ENCODE peak calls at places on chromosome 22, in six cellular contexts. One of them, this sample, is unnamed.
A peak's percentile ranks its signal among the peaks of the same experiment; 100 is the strongest.

GRCh38 chr22:42763965-42764480 is 43.4 kb upstream of the A4GALT start:
- DNase-seq in kidney: no peak
- DNase-seq in A549: no peak
- DNase-seq in Peyer's patch: no peak
- DNase-seq in uterus: no peak
- DNase-seq in tibial artery: no peak
- DNase-seq in this sample: no peak

GRCh38 chr22:28801845-28802594 is 1.7 kb upstream of the XBP1 start:
- DNase-seq in uterus: peak; percentile 39
- DNase-seq in tibial artery: no peak
- DNase-seq in A549: no peak
- DNase-seq in Peyer's patch: no peak
- DNase-seq in kidney: peak; percentile 44
- DNase-seq in this sample: no peak

GRCh38 chr22:30892286-30892685 is 76.3 kb downstream of the MORC2 start:
- DNase-seq in kidney: peak; percentile 53
- DNase-seq in uterus: peak; percentile 9
- DNase-seq in tibial artery: peak; percentile 52
- DNase-seq in Peyer's patch: peak; percentile 34
- DNase-seq in A549: no peak
- DNase-seq in this sample: no peak

GRCh38 chr22:28373841-28374240 is 305.8 kb downstream of the TTC28 start:
- DNase-seq in tibial artery: no peak
- DNase-seq in kidney: no peak
- DNase-seq in uterus: no peak
- DNase-seq in A549: no peak
- DNase-seq in Peyer's patch: no peak
- DNase-seq in this sample: no peak

GRCh38 chr22:28414017-28414416 is 265.6 kb downstream of the TTC28 start:
- DNase-seq in tibial artery: no peak
- DNase-seq in uterus: no peak
- DNase-seq in A549: no peak
- DNase-seq in Peyer's patch: no peak
- DNase-seq in kidney: no peak
- DNase-seq in this sample: no peak

GRCh38 chr22:33796494-33796893 is 123.8 kb downstream of the LARGE1 start:
- DNase-seq in Peyer's patch: no peak
- DNase-seq in uterus: no peak
- DNase-seq in kidney: no peak
- DNase-seq in tibial artery: no peak
- DNase-seq in A549: no peak
- DNase-seq in this sample: no peak

GRCh38 chr22:35231585-35232084 is 25.7 kb upstream of the HMGXB4 start:
- DNase-seq in A549: peak; percentile 31
- DNase-seq in kidney: peak; percentile 78
- DNase-seq in tibial artery: no peak
- DNase-seq in uterus: peak; percentile 22
- DNase-seq in Peyer's patch: peak; percentile 77
- DNase-seq in this sample: peak; percentile 32

GRCh38 chr22:22877523-22878210 is 9.9 kb upstream of the IGLL5 start:
- DNase-seq in kidney: peak; percentile 87
- DNase-seq in Peyer's patch: peak; percentile 84
- DNase-seq in tibial artery: no peak
- DNase-seq in uterus: no peak
- DNase-seq in A549: peak; percentile 51
- DNase-seq in this sample: peak; percentile 78

GRCh38 chr22:37569009-37569920 is 9.0 kb downstream of the CDC42EP1 start:
- DNase-seq in Peyer's patch: peak; percentile 87
- DNase-seq in tibial artery: no peak
- DNase-seq in A549: no peak
- DNase-seq in uterus: no peak
- DNase-seq in kidney: no peak
- DNase-seq in this sample: no peak

DNA sequence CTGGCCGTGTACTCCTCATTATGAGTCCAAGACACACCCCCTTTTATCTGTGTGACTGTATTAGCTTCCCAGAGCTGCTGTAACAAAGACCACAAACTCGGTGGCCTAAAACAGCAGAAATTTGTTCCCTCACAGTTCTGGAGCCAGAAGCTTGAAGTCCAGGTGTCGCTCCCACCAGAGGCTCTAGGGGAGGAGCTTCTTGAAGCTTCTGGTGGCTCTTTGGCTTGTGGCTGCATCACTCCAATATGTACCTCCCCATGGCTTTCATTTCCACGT is 3.0 kb downstream of the PRR5 start:
- DNase-seq in tibial artery: no peak
- DNase-seq in A549: no peak
- DNase-seq in uterus: no peak
- DNase-seq in Peyer's patch: no peak
- DNase-seq in kidney: no peak
- DNase-seq in this sample: no peak
- TF ChIP-seq CTCF in tibial artery: no peak
- TF ChIP-seq CTCF in A549: no peak
- TF ChIP-seq CTCF in uterus: no peak
- TF ChIP-seq CTCF in Peyer's patch: no peak
- TF ChIP-seq CTCF in kidney: no peak
- TF ChIP-seq CTCF in this sample: no peak

DNA sequence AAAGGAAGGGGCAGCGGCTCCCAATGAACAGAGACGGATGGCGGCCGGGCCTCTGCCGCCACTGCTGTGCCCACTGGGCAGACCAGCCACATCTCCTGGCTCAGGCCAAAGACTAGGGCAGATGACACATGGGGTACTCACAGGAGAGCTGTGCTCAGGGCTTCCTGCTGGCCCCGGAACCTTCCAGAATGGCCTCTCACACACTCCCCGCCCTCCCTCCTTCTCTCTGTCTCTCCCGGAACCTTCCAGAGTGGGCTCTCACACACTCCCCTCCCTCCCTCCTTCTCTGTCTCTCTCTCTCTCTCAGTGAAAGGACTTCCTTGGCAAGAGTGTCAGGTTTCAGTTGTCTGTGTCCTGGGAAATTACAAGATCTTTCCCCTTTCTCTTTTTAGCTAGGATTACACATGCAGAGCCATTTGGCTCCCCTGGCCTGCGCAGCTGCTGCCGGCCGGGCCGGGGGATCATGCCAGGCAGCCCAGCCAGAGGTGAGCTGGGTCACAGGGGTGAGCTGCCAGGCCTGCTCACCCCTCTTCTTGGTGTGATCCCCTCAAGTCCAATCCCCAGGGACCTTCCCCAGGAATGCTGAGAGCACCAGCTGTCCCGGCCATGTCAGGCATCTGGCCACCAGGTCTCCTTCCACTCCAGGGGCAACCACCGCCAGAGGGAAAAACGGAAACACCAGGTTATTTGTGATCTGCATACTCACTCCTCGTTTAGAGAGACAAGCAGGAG is 45.3 kb upstream of the ADA2 start:
- DNase-seq in uterus: peak; percentile 37
- DNase-seq in kidney: no peak
- DNase-seq in Peyer's patch: no peak
- DNase-seq in A549: no peak
- DNase-seq in tibial artery: no peak
- DNase-seq in this sample: peak; percentile 57
- H3K4me1 ChIP-seq in uterus: no peaks in the 10 kb centered on the region
- H3K4me1 ChIP-seq in kidney: peaks cover 10% of the 10 kb centered on the region
- H3K4me1 ChIP-seq in Peyer's patch: no peaks in the 10 kb centered on the region
- H3K4me1 ChIP-seq in A549: no peaks in the 10 kb centered on the region
- H3K4me1 ChIP-seq in tibial artery: no peaks in the 10 kb centered on the region
- H3K4me1 ChIP-seq in this sample: peaks cover 20% of the 10 kb centered on the region

GRCh38 chr22:45200230-45200629 is 36.5 kb downstream of the NUP50 start:
- DNase-seq in tibial artery: no peak
- DNase-seq in Peyer's patch: no peak
- DNase-seq in uterus: no peak
- DNase-seq in A549: no peak
- DNase-seq in kidney: no peak
- DNase-seq in this sample: no peak

GRCh38 chr22:45203150-45203974 is 37.3 kb downstream of the KIAA0930 start:
- DNase-seq in kidney: no peak
- DNase-seq in A549: no peak
- DNase-seq in uterus: no peak
- DNase-seq in Peyer's patch: peak; percentile 42
- DNase-seq in tibial artery: peak; percentile 46
- DNase-seq in this sample: no peak

GRCh38 chr22:45202333-45203149 is 38.2 kb downstream of the KIAA0930 start:
- DNase-seq in kidney: peak; percentile 77
- DNase-seq in Peyer's patch: peak; percentile 41
- DNase-seq in A549: no peak
- DNase-seq in uterus: no peak
- DNase-seq in tibial artery: no peak
- DNase-seq in this sample: no peak

GRCh38 chr22:45200862-45201511 is 37.3 kb downstream of the NUP50 start:
- DNase-seq in A549: no peak
- DNase-seq in Peyer's patch: no peak
- DNase-seq in kidney: no peak
- DNase-seq in tibial artery: no peak
- DNase-seq in uterus: no peak
- DNase-seq in this sample: no peak

GRCh38 chr22:45201678-45202332 is 38.1 kb downstream of the NUP50 start:
- DNase-seq in tibial artery: no peak
- DNase-seq in Peyer's patch: no peak
- DNase-seq in kidney: no peak
- DNase-seq in A549: no peak
- DNase-seq in uterus: no peak
- DNase-seq in this sample: no peak
- H3K4me3 ChIP-seq in tibial artery: no peak overlapping the region
- H3K4me3 ChIP-seq in Peyer's patch: no peak overlapping the region
- H3K4me3 ChIP-seq in kidney: no peak overlapping the region
- H3K4me3 ChIP-seq in A549: no peak overlapping the region
- H3K4me3 ChIP-seq in uterus: no peak overlapping the region
- H3K4me3 ChIP-seq in this sample: no peak overlapping the region

GRCh38 chr22:49433717-49434611 is 393.7 kb downstream of the BRD1 start:
- DNase-seq in uterus: no peak
- DNase-seq in Peyer's patch: no peak
- DNase-seq in tibial artery: no peak
- DNase-seq in kidney: peak; percentile 54
- DNase-seq in A549: peak; percentile 28
- DNase-seq in this sample: no peak
- TF ChIP-seq CTCF in uterus: no peak
- TF ChIP-seq CTCF in Peyer's patch: no peak
- TF ChIP-seq CTCF in tibial artery: no peak
- TF ChIP-seq CTCF in kidney: no peak
- TF ChIP-seq CTCF in A549: peak; percentile 40
- TF ChIP-seq CTCF in this sample: no peak

GRCh38 chr22:46082633-46083032 is 67.7 kb upstream of the PPARA start:
- DNase-seq in uterus: no peak
- DNase-seq in A549: no peak
- DNase-seq in tibial artery: no peak
- DNase-seq in Peyer's patch: no peak
- DNase-seq in kidney: no peak
- DNase-seq in this sample: no peak
- H3K4me1 ChIP-seq in uterus: peaks cover 34% of the 10 kb centered on the region
- H3K4me1 ChIP-seq in A549: peaks cover 68% of the 10 kb centered on the region
- H3K4me1 ChIP-seq in tibial artery: peaks cover 66% of the 10 kb centered on the region
- H3K4me1 ChIP-seq in Peyer's patch: peaks cover 16% of the 10 kb centered on the region
- H3K4me1 ChIP-seq in kidney: peaks cover 63% of the 10 kb centered on the region
- H3K4me1 ChIP-seq in this sample: peaks cover 100% of the 10 kb centered on the region

DNA sequence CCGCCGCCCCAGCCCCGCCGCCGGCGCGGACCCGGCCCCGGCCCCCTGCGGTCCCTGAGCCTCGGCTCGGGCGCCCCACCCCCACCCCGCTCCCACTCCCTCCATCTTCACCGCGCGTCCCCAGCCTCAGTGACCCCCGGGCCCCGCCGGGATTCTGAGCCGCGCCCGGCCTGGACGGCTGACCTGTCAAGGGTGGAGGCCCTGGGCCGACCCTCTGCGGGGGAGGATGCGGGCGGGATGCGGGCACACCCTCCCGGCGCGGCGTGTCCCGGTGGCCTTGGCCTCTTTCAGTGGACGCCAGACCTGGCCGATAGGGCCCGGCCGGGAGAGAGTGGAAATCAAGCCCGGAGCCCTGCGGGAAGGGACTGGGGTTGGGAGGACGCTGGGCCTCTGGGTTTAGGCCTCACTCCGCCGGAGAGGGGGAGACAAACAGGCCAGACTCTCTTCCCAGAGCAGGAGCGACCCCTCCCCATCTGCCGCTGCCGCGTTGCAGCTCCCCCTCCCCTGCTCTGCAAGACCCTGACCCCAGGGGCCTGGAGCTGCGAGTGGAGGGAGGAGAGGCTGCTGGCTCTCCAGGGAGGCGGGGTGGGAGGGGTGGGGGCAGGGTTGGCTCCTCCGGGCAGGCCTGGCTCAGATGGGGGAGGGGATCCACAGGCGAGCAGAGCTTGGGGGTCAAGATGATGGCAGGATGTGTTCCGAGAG is 525 bp downstream of the MAPK8IP2 start:
- DNase-seq in kidney: peak; percentile 75
- DNase-seq in tibial artery: no peak
- DNase-seq in A549: no peak
- DNase-seq in Peyer's patch: no peak
- DNase-seq in uterus: no peak
- DNase-seq in this sample: no peak
- H3K4me3 ChIP-seq in kidney: no peak overlapping the region
- H3K4me3 ChIP-seq in tibial artery: peak overlapping the region; percentile 47
- H3K4me3 ChIP-seq in A549: peak overlapping the region; percentile 56
- H3K4me3 ChIP-seq in Peyer's patch: no peak overlapping the region
- H3K4me3 ChIP-seq in uterus: no peak overlapping the region
- H3K4me3 ChIP-seq in this sample: peak overlapping the region; percentile 55

This sample was measured in heart left ventricle.